ENCODE peak calls at places on chromosomes 5 and 9, in eight cellular contexts. U is tibial nerve, G is upper lobe of left lung, Y is SK-N-SH, M is A549, V is K562, S is stomach, K is ovary. F is an unnamed sample.

GRCh38 chr5:22837803-22838202 is 15.3 kb downstream of the CDH12 start:
- DNase-seq in Y (no peak), M (no peak), S (no peak), U (no peak), V (no peak), K (no peak), G (no peak), F (no peak)

GRCh38 chr9:112308576-112308975 is 24.8 kb downstream of the PTBP3 start:
- DNase-seq in M (no peak), Y (no peak), G (no peak), U (no peak), V (no peak), S (no peak), K (no peak), F (no peak)

GRCh38 chr5:155094455-155094854 is 80.9 kb downstream of the KIF4B start:
- DNase-seq in Y (no peak), U (no peak), V (no peak), K (no peak), S (no peak), G (no peak), M (no peak), F (no peak)

GRCh38 chr5:68368280-68368679 is 152.7 kb downstream of the PIK3R1 start:
- DNase-seq in Y (no peak), M (no peak), V (no peak), U (no peak), S (no peak), K (no peak), G (no peak), F (no peak)

GRCh38 chr9:84301851-84302250 is 38.7 kb downstream of the SLC28A3 start:
- DNase-seq in V (no peak), G (no peak), K (no peak), S (no peak), U (no peak), M (no peak), Y (no peak), F (no peak)

GRCh38 chr9:33097192-33097591 is 20.7 kb upstream of the SMU1 start:
- DNase-seq in V (no peak), S (no peak), M (no peak), U (no peak), G (no peak), Y (no peak), K (no peak), F (no peak)

GRCh38 chr9:84780385-84780784 is 110.9 kb downstream of the NTRK2 start:
- DNase-seq in V (no peak), U (no peak), Y (no peak), S (no peak), K (no peak), M (no peak), G (no peak), F (no peak)

GRCh38 chr5:145072880-145073279 is 762.3 kb downstream of the PRELID2 start:
- DNase-seq in K (no peak), S (no peak), G (no peak), Y (no peak), U (no peak), M (no peak), V (no peak), F (no peak)

GRCh38 chr9:19512432-19512831 is 103.6 kb downstream of the ACER2 start:
- DNase-seq in U (no peak), G (no peak), Y (no peak), K (no peak), V (no peak), S (no peak), M (no peak), F (no peak)

GRCh38 chr5:2840372-2840915 is 89.0 kb upstream of the IRX2 start:
- DNase-seq in Y (no peak), G (no peak), U (no peak), S (no peak), K (no peak), V (no peak), M (no peak), F (no peak)

GRCh38 chr5:126965061-126965475 is 65.3 kb downstream of the MARCHF3 start:
- DNase-seq in V (no peak), Y (no peak), M (no peak), S (no peak), G (no peak), K (no peak), U (no peak), F (no peak)

GRCh38 chr9:16825971-16826370 is 44.5 kb downstream of the BNC2 start:
- DNase-seq in K (no peak), Y (no peak), S (no peak), G (no peak), U (no peak), M (no peak), V (no peak), F (peak)

GRCh38 chr9:94675008-94675841 is 35.9 kb upstream of the FBP1 start:
- DNase-seq in S (no peak), M (no peak), Y (no peak), V (no peak), K (no peak), G (no peak), U (no peak), F (no peak)

GRCh38 chr5:157597277-157597676 is 21.7 kb upstream of the ADAM19 start:
- DNase-seq in G (no peak), V (no peak), M (no peak), S (no peak), K (no peak), U (no peak), Y (no peak), F (no peak)

GRCh38 chr5:88355490-88356050 is 86.9 kb upstream of the TMEM161B start:
- DNase-seq in M (no peak), K (no peak), S (no peak), U (no peak), V (no peak), G (no peak), Y (no peak), F (no peak)

GRCh38 chr9:124392855-124393460 is 22.3 kb downstream of the PSMB7 start:
- DNase-seq in V (peak), M (peak), K (no peak), G (no peak), U (no peak), Y (peak), S (no peak), F (no peak)

GRCh38 chr9:71767421-71768321 is 642 bp downstream of the CEMIP2 start:
- DNase-seq in K (peak), M (no peak), Y (no peak), S (peak), G (peak), V (no peak), U (no peak), F (peak)

GRCh38 chr5:73233461-73234151 is 60.6 kb downstream of the TMEM174 start:
- DNase-seq in S (no peak), K (no peak), U (no peak), G (peak), Y (peak), M (no peak), V (no peak), F (no peak)

DNA sequence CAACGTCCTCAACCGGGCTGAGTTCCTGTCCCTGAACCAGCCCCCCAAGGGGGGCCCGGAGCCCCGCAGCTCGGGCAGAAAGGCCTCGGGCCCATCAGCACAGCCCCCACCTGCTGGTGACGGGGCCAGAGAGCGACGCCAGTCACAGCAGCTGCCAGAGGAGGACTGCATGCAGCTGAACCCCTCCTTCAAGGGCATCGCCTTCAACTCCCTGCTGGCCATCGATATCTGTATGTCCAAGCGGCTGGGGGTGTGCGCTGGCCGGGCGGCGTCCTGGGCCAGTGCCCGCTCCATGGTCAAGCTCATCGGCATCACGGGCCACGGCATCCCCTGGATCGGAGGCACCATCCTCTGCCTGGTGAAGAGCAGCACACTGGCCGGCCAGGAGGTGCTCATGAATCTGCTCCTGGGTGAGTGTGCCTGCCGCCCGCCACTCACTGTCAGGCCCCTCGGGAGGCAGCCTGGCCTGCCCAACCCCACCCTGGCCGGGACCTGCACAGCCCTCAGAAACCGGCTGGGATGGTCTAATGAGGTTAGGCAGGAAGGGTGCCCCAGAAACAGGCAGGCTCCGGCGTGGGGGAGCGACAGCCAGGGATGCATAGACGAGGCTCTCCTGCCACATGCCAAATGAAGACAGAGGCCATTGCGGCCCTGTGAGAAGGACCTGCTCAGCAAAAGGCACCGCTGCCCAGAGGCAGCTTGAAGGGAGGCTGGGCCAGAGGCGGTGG is 680 bp downstream of the PLPP7 start:
- DNase-seq in G (peak), S (no peak), M (no peak), V (no peak), Y (peak), K (no peak), U (no peak), F (no peak)
- H3K4me3 ChIP-seq in G (no peak), S (peak), M (no peak), V (no peak), Y (peak), K (peak), U (peak), F (peak)

GRCh38 chr5:131109540-131110255 is 55.4 kb downstream of the HINT1 start:
- DNase-seq in K (no peak), Y (peak), S (no peak), U (no peak), V (peak), M (peak), G (no peak), F (no peak)
- TF ChIP-seq EP300 in K (no peak), Y (no peak), S (no peak), U (no peak), V (no peak), M (no peak), G (no peak), F (no peak)

GRCh38 chr9:129178579-129178909 is 483 bp upstream of the IER5L start:
- DNase-seq in M (no peak), U (no peak), S (no peak), K (no peak), Y (no peak), G (no peak), V (no peak), F (no peak)
- H3K4me3 ChIP-seq in M (peak), U (peak), S (peak), K (peak), Y (peak), G (no peak), V (peak), F (peak)

GRCh38 chr5:151001436-151001835 is 19.0 kb upstream of the GPX3 start:
- DNase-seq in Y (no peak), S (no peak), V (no peak), G (no peak), K (no peak), U (no peak), M (no peak), F (no peak)

GRCh38 chr5:151004499-151004898 is 15.9 kb upstream of the GPX3 start:
- DNase-seq in M (no peak), U (no peak), G (no peak), V (no peak), K (no peak), S (no peak), Y (no peak), F (no peak)

GRCh38 chr5:151003503-151003860 is 16.9 kb upstream of the GPX3 start:
- DNase-seq in K (no peak), V (no peak), G (no peak), S (no peak), M (no peak), U (no peak), Y (no peak), F (no peak)

GRCh38 chr5:151002681-151003502 is 17.5 kb upstream of the GPX3 start:
- DNase-seq in Y (no peak), G (no peak), S (no peak), M (no peak), K (no peak), V (no peak), U (no peak), F (no peak)

GRCh38 chr5:151002250-151002649 is 18.1 kb upstream of the GPX3 start:
- DNase-seq in Y (peak), U (no peak), V (peak), S (no peak), M (peak), G (no peak), K (no peak), F (no peak)
- TF ChIP-seq EP300 in Y (no peak), U (no peak), V (no peak), S (no peak), M (no peak), G (no peak), K (no peak), F (no peak)

GRCh38 chr5:65152131-65152530 is 329.6 kb downstream of the ADAMTS6 start:
- DNase-seq in S (no peak), G (no peak), U (no peak), K (no peak), V (no peak), M (no peak), Y (no peak), F (peak)
- H3K4me3 ChIP-seq in S (no peak), G (no peak), U (no peak), K (no peak), V (no peak), M (no peak), Y (no peak), F (no peak)

F was measured in transverse colon.